ENCODE peak calls at places on chromosomes 1 and 21, in eight cellular contexts. Y is sigmoid colon; O is Right ventricle myocardium inferior; M is fibroblast of pulmonary artery; B is renal cortical epithelial cell; N is stimulated activated CD8-positive, alpha-beta memory T cell treated with anti-CD3 and anti-CD28 coated beads, Interleukin-15, amount 100 ng/mL, for 24 hours; S is Kasumi-1; G is DMS53. Z is an unnamed sample.

GRCh38 chr21:26532208-26532607 is 40.9 kb downstream of the CYYR1 start:
- DNase-seq in Y (no peak), O (no peak), M (no peak), B (no peak), N (no peak), S (no peak), G (no peak), Z (no peak)

GRCh38 chr1:222329493-222330045 is 218.3 kb downstream of the HHIPL2 start:
- DNase-seq in Y (no peak), O (no peak), M (no peak), B (no peak), N (no peak), S (no peak), G (no peak), Z (peak)

GRCh38 chr1:1630965-1631792 is 794 bp upstream of the MMP23B start:
- DNase-seq in Y (peak), O (peak), M (peak), B (no peak), N (no peak), S (no peak), G (peak), Z (no peak)

GRCh38 chr1:3384407-3384806 is 70.1 kb upstream of the ARHGEF16 start:
- DNase-seq in Y (no peak), O (peak), M (no peak), B (no peak), N (no peak), S (no peak), G (no peak), Z (no peak)

GRCh38 chr21:33936221-33937038 is 20.8 kb upstream of the ATP5PO start:
- DNase-seq in Y (no peak), O (no peak), M (no peak), B (no peak), N (no peak), S (no peak), G (no peak), Z (peak)

GRCh38 chr1:39639333-39640130 is at the start of gene HEYL:
- DNase-seq in Y (peak), O (peak), M (peak), B (no peak), N (peak), S (peak), G (peak), Z (no peak)

GRCh38 chr1:77796695-77797405 is 17.4 kb downstream of the MIGA1 start:
- DNase-seq in Y (no peak), O (no peak), M (no peak), B (no peak), N (no peak), S (no peak), G (no peak), Z (peak)

GRCh38 chr1:185559684-185560310 is 174.4 kb upstream of the HMCN1 start:
- DNase-seq in Y (no peak), O (no peak), M (peak), B (peak), N (no peak), S (peak), G (peak), Z (peak)

GRCh38 chr1:1230656-1231399 is 973 bp downstream of the SDF4 start:
- DNase-seq in Y (no peak), O (no peak), M (peak), B (peak), N (no peak), S (peak), G (peak), Z (peak)

GRCh38 chr1:65001238-65001792 is 35.0 kb upstream of the JAK1 start:
- DNase-seq in Y (peak), O (peak), M (peak), B (no peak), N (peak), S (peak), G (no peak), Z (no peak)

GRCh38 chr21:32389337-32390015 is 3.3 kb downstream of the URB1 start:
- DNase-seq in Y (no peak), O (no peak), M (no peak), B (no peak), N (no peak), S (no peak), G (no peak), Z (no peak)

GRCh38 chr21:29264721-29265120 is 34.0 kb upstream of the BACH1 start:
- DNase-seq in Y (no peak), O (no peak), M (no peak), B (peak), N (no peak), S (no peak), G (no peak), Z (no peak)

GRCh38 chr1:205526431-205526830 is 22.0 kb downstream of the CDK18 start:
- DNase-seq in Y (no peak), O (peak), M (no peak), B (no peak), N (no peak), S (no peak), G (no peak), Z (no peak)

GRCh38 chr1:113142791-113143190 is 69.8 kb downstream of the LRIG2 start:
- DNase-seq in Y (no peak), O (no peak), M (peak), B (no peak), N (no peak), S (peak), G (no peak), Z (no peak)

GRCh38 chr1:200963076-200963475 is 60.4 kb downstream of the KIF21B start:
- DNase-seq in Y (no peak), O (no peak), M (no peak), B (peak), N (no peak), S (no peak), G (no peak), Z (no peak)

GRCh38 chr1:241423541-241424479 is 66.8 kb upstream of the RGS7 start:
- DNase-seq in Y (no peak), O (peak), M (peak), B (no peak), N (no peak), S (peak), G (peak), Z (no peak)

GRCh38 chr1:2498648-2499047 is 22.6 kb downstream of the PLCH2 start:
- DNase-seq in Y (no peak), O (no peak), M (no peak), B (no peak), N (no peak), S (no peak), G (no peak), Z (no peak)

GRCh38 chr1:150410582-150411101 is 46.7 kb downstream of the RPRD2 start:
- DNase-seq in Y (no peak), O (no peak), M (peak), B (peak), N (no peak), S (no peak), G (no peak), Z (peak)

GRCh38 chr1:204223129-204223860 is 9.5 kb upstream of the GOLT1A start:
- DNase-seq in Y (no peak), O (no peak), M (no peak), B (no peak), N (no peak), S (no peak), G (no peak), Z (no peak)

GRCh38 chr1:42146916-42147320 is 6.3 kb upstream of the GUCA2B start:
- DNase-seq in Y (peak), O (no peak), M (peak), B (peak), N (peak), S (peak), G (peak), Z (peak)

GRCh38 chr1:172670316-172670715 is 11.4 kb downstream of the FASLG start:
- DNase-seq in Y (no peak), O (no peak), M (no peak), B (no peak), N (no peak), S (no peak), G (no peak), Z (no peak)

GRCh38 chr1:93255222-93256079 is 74.9 kb downstream of the CCDC18 start:
- DNase-seq in Y (no peak), O (no peak), M (peak), B (peak), N (no peak), S (no peak), G (no peak), Z (no peak)